ENCODE peak calls at places on chromosomes 11 and 22, in six cellular contexts. One of them, this sample, is unnamed.

GRCh38 chr11:125390949-125391348 is 105.1 kb downstream of the FEZ1 start:
- DNase-seq in HL-60: no peak
- DNase-seq in left ventricle myocardium inferior: no peak
- DNase-seq in fibroblast of villous mesenchyme: peak
- DNase-seq in omental fat pad: no peak
- DNase-seq in hepatocyte: no peak
- DNase-seq in this sample: no peak

GRCh38 chr22:28148816-28149465 is 229.9 kb upstream of the PITPNB start:
- DNase-seq in HL-60: no peak
- DNase-seq in left ventricle myocardium inferior: no peak
- DNase-seq in fibroblast of villous mesenchyme: no peak
- DNase-seq in omental fat pad: no peak
- DNase-seq in hepatocyte: no peak
- DNase-seq in this sample: no peak

GRCh38 chr22:27752141-27752540 is 49.4 kb downstream of the MN1 start:
- DNase-seq in HL-60: no peak
- DNase-seq in left ventricle myocardium inferior: no peak
- DNase-seq in fibroblast of villous mesenchyme: no peak
- DNase-seq in omental fat pad: no peak
- DNase-seq in hepatocyte: no peak
- DNase-seq in this sample: no peak

GRCh38 chr11:13051257-13051656 is 42.1 kb downstream of the RASSF10 start:
- DNase-seq in HL-60: no peak
- DNase-seq in left ventricle myocardium inferior: no peak
- DNase-seq in fibroblast of villous mesenchyme: no peak
- DNase-seq in omental fat pad: no peak
- DNase-seq in hepatocyte: no peak
- DNase-seq in this sample: no peak

GRCh38 chr11:102783720-102784119 is 3.3 kb upstream of the MMP10 start:
- DNase-seq in HL-60: no peak
- DNase-seq in left ventricle myocardium inferior: no peak
- DNase-seq in fibroblast of villous mesenchyme: no peak
- DNase-seq in omental fat pad: no peak
- DNase-seq in hepatocyte: no peak
- DNase-seq in this sample: no peak

GRCh38 chr11:78417888-78418583 is 416 bp upstream of the GAB2 start:
- DNase-seq in HL-60: peak
- DNase-seq in left ventricle myocardium inferior: peak
- DNase-seq in fibroblast of villous mesenchyme: peak
- DNase-seq in omental fat pad: peak
- DNase-seq in hepatocyte: peak
- DNase-seq in this sample: no peak

GRCh38 chr22:44445731-44446130 is 52.3 kb downstream of the RTL6 start:
- DNase-seq in HL-60: no peak
- DNase-seq in left ventricle myocardium inferior: no peak
- DNase-seq in fibroblast of villous mesenchyme: no peak
- DNase-seq in omental fat pad: no peak
- DNase-seq in hepatocyte: no peak
- DNase-seq in this sample: no peak

GRCh38 chr22:19723165-19723989 is at the start of gene GP1BB:
- DNase-seq in HL-60: peak
- DNase-seq in left ventricle myocardium inferior: peak
- DNase-seq in fibroblast of villous mesenchyme: no peak
- DNase-seq in omental fat pad: no peak
- DNase-seq in hepatocyte: peak
- DNase-seq in this sample: no peak

GRCh38 chr11:13834463-13834862 is 128.1 kb upstream of the SPON1 start:
- DNase-seq in HL-60: no peak
- DNase-seq in left ventricle myocardium inferior: no peak
- DNase-seq in fibroblast of villous mesenchyme: no peak
- DNase-seq in omental fat pad: no peak
- DNase-seq in hepatocyte: no peak
- DNase-seq in this sample: no peak

GRCh38 chr11:12066056-12066798 is 44.2 kb upstream of the MICAL2 start:
- DNase-seq in HL-60: no peak
- DNase-seq in left ventricle myocardium inferior: no peak
- DNase-seq in fibroblast of villous mesenchyme: peak
- DNase-seq in omental fat pad: no peak
- DNase-seq in hepatocyte: peak
- DNase-seq in this sample: no peak

GRCh38 chr11:61349189-61349751 is 12.4 kb downstream of the CYB561A3 start:
- DNase-seq in HL-60: no peak
- DNase-seq in left ventricle myocardium inferior: no peak
- DNase-seq in fibroblast of villous mesenchyme: no peak
- DNase-seq in omental fat pad: no peak
- DNase-seq in hepatocyte: no peak
- DNase-seq in this sample: no peak

GRCh38 chr22:31492151-31492550 is 2.5 kb upstream of the EIF4ENIF1 start:
- DNase-seq in HL-60: no peak
- DNase-seq in left ventricle myocardium inferior: no peak
- DNase-seq in fibroblast of villous mesenchyme: no peak
- DNase-seq in omental fat pad: no peak
- DNase-seq in hepatocyte: no peak
- DNase-seq in this sample: no peak

GRCh38 chr22:31496735-31497146 is 405 bp downstream of the SFI1 start:
- DNase-seq in HL-60: peak
- DNase-seq in left ventricle myocardium inferior: no peak
- DNase-seq in fibroblast of villous mesenchyme: no peak
- DNase-seq in omental fat pad: no peak
- DNase-seq in hepatocyte: peak
- DNase-seq in this sample: no peak

GRCh38 chr22:31495343-31495742 is 993 bp upstream of the SFI1 start:
- DNase-seq in HL-60: no peak
- DNase-seq in left ventricle myocardium inferior: no peak
- DNase-seq in fibroblast of villous mesenchyme: no peak
- DNase-seq in omental fat pad: no peak
- DNase-seq in hepatocyte: no peak
- DNase-seq in this sample: no peak

GRCh38 chr22:31497148-31497938 is 1.0 kb downstream of the SFI1 start:
- DNase-seq in HL-60: no peak
- DNase-seq in left ventricle myocardium inferior: no peak
- DNase-seq in fibroblast of villous mesenchyme: no peak
- DNase-seq in omental fat pad: no peak
- DNase-seq in hepatocyte: no peak
- DNase-seq in this sample: no peak

DNA sequence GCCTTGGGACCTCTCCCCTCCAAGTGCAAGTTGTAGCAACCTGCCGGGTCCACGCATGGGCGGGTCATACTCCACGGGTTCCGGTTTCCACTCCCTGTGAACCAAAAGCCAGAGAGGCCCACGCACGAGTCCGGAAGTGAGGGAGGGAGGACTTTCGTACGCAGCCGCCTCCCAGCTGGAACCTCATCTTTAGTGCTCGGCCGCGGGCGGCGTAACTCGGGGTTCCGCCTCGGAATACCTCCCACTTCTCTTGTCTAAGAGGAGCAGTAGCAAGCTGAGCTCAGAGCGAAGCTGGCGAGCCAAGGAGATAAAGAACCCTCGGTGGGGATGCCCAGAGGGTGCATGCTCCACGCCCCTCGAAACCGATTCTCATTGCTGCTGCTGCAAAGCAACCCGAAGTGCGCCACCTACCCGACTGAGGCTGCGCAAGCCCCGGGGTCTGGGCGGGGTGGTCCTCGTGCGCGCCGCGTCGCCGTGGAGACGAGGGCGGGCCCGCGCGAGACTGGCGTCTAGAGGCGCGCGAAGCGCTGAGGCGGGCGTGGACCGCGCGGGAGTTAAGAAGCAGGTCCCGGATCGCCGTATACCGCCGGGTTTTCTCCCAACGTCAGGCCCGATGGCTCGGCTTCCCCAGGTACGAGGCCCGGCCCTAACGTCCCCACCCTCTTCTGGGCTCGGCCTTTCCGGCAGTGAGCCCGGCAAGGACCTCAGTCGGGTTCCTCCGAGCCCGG is at the start of gene SFI1:
- DNase-seq in HL-60: peak
- DNase-seq in left ventricle myocardium inferior: peak
- DNase-seq in fibroblast of villous mesenchyme: peak
- DNase-seq in omental fat pad: peak
- DNase-seq in hepatocyte: peak
- DNase-seq in this sample: peak
- TF ChIP-seq CTCF in HL-60: no peak
- TF ChIP-seq CTCF in left ventricle myocardium inferior: peak
- TF ChIP-seq CTCF in fibroblast of villous mesenchyme: peak
- TF ChIP-seq CTCF in omental fat pad: no peak
- TF ChIP-seq CTCF in hepatocyte: peak
- TF ChIP-seq CTCF in this sample: peak

DNA sequence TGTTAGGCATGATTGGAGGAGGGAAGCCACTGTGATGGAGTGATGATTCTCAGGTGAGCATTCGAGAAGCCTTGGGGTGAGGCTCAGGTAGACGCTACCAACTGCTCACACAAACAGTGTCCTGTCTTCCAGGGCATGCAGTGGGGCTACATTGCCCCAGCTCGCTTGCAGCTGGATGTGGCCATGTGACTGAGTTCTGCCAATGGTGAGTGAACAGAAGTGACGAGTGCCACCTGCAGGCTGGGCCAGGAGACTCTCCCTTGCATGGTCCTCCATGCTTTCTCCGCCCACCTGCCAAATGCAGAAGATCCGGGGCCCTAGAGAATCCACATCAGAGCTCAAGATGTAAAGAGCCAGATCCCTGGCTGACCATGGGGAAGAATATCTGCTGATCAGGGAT is 195.9 kb downstream of the BCR start:
- DNase-seq in HL-60: peak
- DNase-seq in left ventricle myocardium inferior: no peak
- DNase-seq in fibroblast of villous mesenchyme: no peak
- DNase-seq in omental fat pad: no peak
- DNase-seq in hepatocyte: peak
- DNase-seq in this sample: no peak
- TF ChIP-seq CTCF in HL-60: no peak
- TF ChIP-seq CTCF in left ventricle myocardium inferior: no peak
- TF ChIP-seq CTCF in fibroblast of villous mesenchyme: peak
- TF ChIP-seq CTCF in omental fat pad: no peak
- TF ChIP-seq CTCF in hepatocyte: peak
- TF ChIP-seq CTCF in this sample: peak

GRCh38 chr22:38971202-38971601 is 10.9 kb upstream of the APOBEC3B start:
- DNase-seq in HL-60: no peak
- DNase-seq in left ventricle myocardium inferior: no peak
- DNase-seq in fibroblast of villous mesenchyme: no peak
- DNase-seq in omental fat pad: no peak
- DNase-seq in hepatocyte: no peak
- DNase-seq in this sample: peak

GRCh38 chr22:38974170-38974825 is 7.8 kb upstream of the APOBEC3B start:
- DNase-seq in HL-60: no peak
- DNase-seq in left ventricle myocardium inferior: no peak
- DNase-seq in fibroblast of villous mesenchyme: no peak
- DNase-seq in omental fat pad: no peak
- DNase-seq in hepatocyte: no peak
- DNase-seq in this sample: peak

GRCh38 chr22:38970548-38970947 is 11.6 kb upstream of the APOBEC3B start:
- DNase-seq in HL-60: no peak
- DNase-seq in left ventricle myocardium inferior: no peak
- DNase-seq in fibroblast of villous mesenchyme: no peak
- DNase-seq in omental fat pad: no peak
- DNase-seq in hepatocyte: no peak
- DNase-seq in this sample: no peak

GRCh38 chr22:38974826-38975175 is 7.3 kb upstream of the APOBEC3B start:
- DNase-seq in HL-60: no peak
- DNase-seq in left ventricle myocardium inferior: no peak
- DNase-seq in fibroblast of villous mesenchyme: no peak
- DNase-seq in omental fat pad: no peak
- DNase-seq in hepatocyte: no peak
- DNase-seq in this sample: no peak

GRCh38 chr22:38973289-38974169 is 8.6 kb upstream of the APOBEC3B start:
- DNase-seq in HL-60: peak
- DNase-seq in left ventricle myocardium inferior: no peak
- DNase-seq in fibroblast of villous mesenchyme: peak
- DNase-seq in omental fat pad: no peak
- DNase-seq in hepatocyte: peak
- DNase-seq in this sample: peak
- TF ChIP-seq CTCF in HL-60: peak
- TF ChIP-seq CTCF in left ventricle myocardium inferior: peak
- TF ChIP-seq CTCF in fibroblast of villous mesenchyme: peak
- TF ChIP-seq CTCF in omental fat pad: no peak
- TF ChIP-seq CTCF in hepatocyte: peak
- TF ChIP-seq CTCF in this sample: peak

GRCh38 chr11:95968585-95968984 is 44.7 kb upstream of the MTMR2 start:
- DNase-seq in HL-60: no peak
- DNase-seq in left ventricle myocardium inferior: no peak
- DNase-seq in fibroblast of villous mesenchyme: no peak
- DNase-seq in omental fat pad: no peak
- DNase-seq in hepatocyte: no peak
- DNase-seq in this sample: no peak
- TF ChIP-seq CTCF in HL-60: peak
- TF ChIP-seq CTCF in left ventricle myocardium inferior: peak
- TF ChIP-seq CTCF in fibroblast of villous mesenchyme: peak
- TF ChIP-seq CTCF in omental fat pad: no peak
- TF ChIP-seq CTCF in hepatocyte: no peak
- TF ChIP-seq CTCF in this sample: peak

GRCh38 chr11:108135845-108136599 is 14.7 kb downstream of the ACAT1 start:
- DNase-seq in HL-60: no peak
- DNase-seq in left ventricle myocardium inferior: no peak
- DNase-seq in fibroblast of villous mesenchyme: peak
- DNase-seq in omental fat pad: no peak
- DNase-seq in hepatocyte: no peak
- DNase-seq in this sample: no peak
- TF ChIP-seq CTCF in HL-60: no peak
- TF ChIP-seq CTCF in left ventricle myocardium inferior: no peak
- TF ChIP-seq CTCF in fibroblast of villous mesenchyme: peak
- TF ChIP-seq CTCF in omental fat pad: no peak
- TF ChIP-seq CTCF in hepatocyte: peak
- TF ChIP-seq CTCF in this sample: peak

DNA sequence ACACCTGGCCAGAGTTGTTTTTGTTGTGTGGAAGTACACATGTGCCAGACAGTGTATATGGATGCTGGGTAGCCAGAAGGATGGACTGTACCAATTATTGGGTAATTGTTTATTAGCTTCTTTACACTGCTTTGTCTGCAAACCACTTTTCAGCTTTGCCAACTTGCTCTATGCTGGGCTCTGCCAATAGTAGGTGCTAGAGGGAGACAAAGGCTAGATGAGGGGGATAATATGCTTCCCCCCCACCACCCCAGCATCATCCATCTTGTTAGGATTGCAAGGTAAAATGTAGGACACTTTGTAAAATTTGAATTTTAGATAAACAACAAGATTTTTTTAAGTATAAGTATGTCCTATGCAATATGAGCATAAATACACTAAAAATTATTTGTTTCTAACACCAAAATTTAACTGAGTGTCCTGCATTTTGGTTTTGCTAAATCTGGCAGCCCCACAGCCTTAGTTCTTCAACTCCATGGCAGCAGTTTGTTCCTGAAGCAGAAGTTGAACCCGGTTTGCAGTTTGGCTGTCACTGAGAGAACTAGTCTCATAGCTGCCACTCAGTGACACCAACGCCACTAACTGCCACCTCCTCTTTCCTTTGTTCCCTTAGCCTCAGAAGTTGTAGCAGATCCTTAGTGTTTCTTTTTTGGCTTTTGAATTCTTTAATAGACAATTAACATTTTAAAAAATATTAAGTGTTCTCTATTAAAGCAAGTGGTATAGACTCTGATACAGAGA is 78.8 kb downstream of the CCDC81 start:
- DNase-seq in HL-60: no peak
- DNase-seq in left ventricle myocardium inferior: no peak
- DNase-seq in fibroblast of villous mesenchyme: no peak
- DNase-seq in omental fat pad: no peak
- DNase-seq in hepatocyte: no peak
- DNase-seq in this sample: no peak
- TF ChIP-seq CTCF in HL-60: no peak
- TF ChIP-seq CTCF in left ventricle myocardium inferior: no peak
- TF ChIP-seq CTCF in fibroblast of villous mesenchyme: no peak
- TF ChIP-seq CTCF in omental fat pad: no peak
- TF ChIP-seq CTCF in hepatocyte: no peak
- TF ChIP-seq CTCF in this sample: peak